ENCODE peak calls at places on chromosomes 4 and X, in eight cellular contexts. One of them, this sample, is unnamed.
A peak's percentile ranks its signal among the peaks of the same experiment; 100 is the strongest.

GRCh38 chr4:3407171-3407771 is 34.5 kb upstream of the HGFAC start:
- DNase-seq in fibroblast of lung: no peak
- DNase-seq in colonic mucosa: no peak
- DNase-seq in psoas muscle: no peak
- DNase-seq in fibroblast of mammary gland: no peak
- DNase-seq in testis: no peak
- DNase-seq in BE2C: no peak
- DNase-seq in heart right ventricle: no peak
- DNase-seq in this sample: no peak

GRCh38 chr4:155377281-155377680 is 516 bp upstream of the MAP9 start:
- DNase-seq in colonic mucosa: no peak
- DNase-seq in fibroblast of mammary gland: peak; percentile 54
- DNase-seq in fibroblast of lung: peak; percentile 17
- DNase-seq in testis: no peak
- DNase-seq in BE2C: no peak
- DNase-seq in psoas muscle: no peak
- DNase-seq in heart right ventricle: no peak
- DNase-seq in this sample: no peak

GRCh38 chr4:127782025-127782274 is 172 bp upstream of the HSPA4L start:
- DNase-seq in colonic mucosa: peak; percentile 91
- DNase-seq in heart right ventricle: peak; percentile 82
- DNase-seq in testis: peak; percentile 93
- DNase-seq in BE2C: peak; percentile 91
- DNase-seq in fibroblast of mammary gland: peak; percentile 77
- DNase-seq in psoas muscle: peak; percentile 84
- DNase-seq in fibroblast of lung: peak; percentile 85
- DNase-seq in this sample: peak; percentile 40

GRCh38 chrX:55160685-55161552 is 59.2 kb upstream of the PAGE5 start:
- DNase-seq in BE2C: peak; percentile 88
- DNase-seq in colonic mucosa: peak; percentile 91
- DNase-seq in fibroblast of lung: peak; percentile 87
- DNase-seq in psoas muscle: peak; percentile 92
- DNase-seq in testis: peak; percentile 93
- DNase-seq in heart right ventricle: peak; percentile 90
- DNase-seq in fibroblast of mammary gland: peak; percentile 79
- DNase-seq in this sample: peak; percentile 67

GRCh38 chr4:147366164-147366563 is 114.7 kb upstream of the EDNRA start:
- DNase-seq in colonic mucosa: no peak
- DNase-seq in fibroblast of mammary gland: no peak
- DNase-seq in psoas muscle: no peak
- DNase-seq in testis: no peak
- DNase-seq in BE2C: no peak
- DNase-seq in fibroblast of lung: no peak
- DNase-seq in heart right ventricle: no peak
- DNase-seq in this sample: no peak

GRCh38 chr4:37973481-37973880 is 13.3 kb downstream of the PTTG2 start:
- DNase-seq in fibroblast of lung: no peak
- DNase-seq in psoas muscle: no peak
- DNase-seq in testis: no peak
- DNase-seq in colonic mucosa: no peak
- DNase-seq in BE2C: no peak
- DNase-seq in heart right ventricle: no peak
- DNase-seq in fibroblast of mammary gland: no peak
- DNase-seq in this sample: no peak

GRCh38 chrX:49673394-49673793 is 22.4 kb downstream of the PAGE1 start:
- DNase-seq in BE2C: no peak
- DNase-seq in heart right ventricle: no peak
- DNase-seq in testis: no peak
- DNase-seq in fibroblast of lung: no peak
- DNase-seq in psoas muscle: no peak
- DNase-seq in colonic mucosa: no peak
- DNase-seq in fibroblast of mammary gland: no peak
- DNase-seq in this sample: no peak

GRCh38 chr4:16772366-16772850 is 126.0 kb downstream of the LDB2 start:
- DNase-seq in fibroblast of mammary gland: peak; percentile 25
- DNase-seq in psoas muscle: no peak
- DNase-seq in BE2C: no peak
- DNase-seq in colonic mucosa: no peak
- DNase-seq in fibroblast of lung: peak; percentile 85
- DNase-seq in heart right ventricle: no peak
- DNase-seq in testis: no peak
- DNase-seq in this sample: no peak

GRCh38 chr4:40998680-40999358 is 215.5 kb downstream of the APBB2 start:
- DNase-seq in BE2C: no peak
- DNase-seq in colonic mucosa: no peak
- DNase-seq in fibroblast of lung: peak; percentile 34
- DNase-seq in fibroblast of mammary gland: peak; percentile 40
- DNase-seq in heart right ventricle: peak; percentile 49
- DNase-seq in psoas muscle: no peak
- DNase-seq in testis: no peak
- DNase-seq in this sample: no peak

GRCh38 chr4:80012291-80012690 is 60.7 kb downstream of the ANTXR2 start:
- DNase-seq in testis: no peak
- DNase-seq in colonic mucosa: no peak
- DNase-seq in psoas muscle: no peak
- DNase-seq in fibroblast of mammary gland: no peak
- DNase-seq in BE2C: no peak
- DNase-seq in fibroblast of lung: peak; percentile 36
- DNase-seq in heart right ventricle: no peak
- DNase-seq in this sample: no peak

GRCh38 chr4:189022441-189023035 is 883.3 kb downstream of the TRIML1 start:
- DNase-seq in heart right ventricle: no peak
- DNase-seq in fibroblast of lung: peak; percentile 41
- DNase-seq in BE2C: peak; percentile 83
- DNase-seq in colonic mucosa: no peak
- DNase-seq in psoas muscle: no peak
- DNase-seq in testis: no peak
- DNase-seq in fibroblast of mammary gland: peak; percentile 76
- DNase-seq in this sample: no peak

GRCh38 chrX:105460366-105460765 is 239.9 kb upstream of the TEX13A start:
- DNase-seq in colonic mucosa: no peak
- DNase-seq in fibroblast of lung: peak; percentile 78
- DNase-seq in testis: no peak
- DNase-seq in heart right ventricle: no peak
- DNase-seq in BE2C: no peak
- DNase-seq in fibroblast of mammary gland: peak; percentile 75
- DNase-seq in psoas muscle: no peak
- DNase-seq in this sample: no peak

GRCh38 chrX:110384490-110384889 is 25.8 kb downstream of the RTL9 start:
- DNase-seq in testis: no peak
- DNase-seq in fibroblast of mammary gland: peak; percentile 53
- DNase-seq in BE2C: no peak
- DNase-seq in heart right ventricle: no peak
- DNase-seq in colonic mucosa: no peak
- DNase-seq in psoas muscle: no peak
- DNase-seq in fibroblast of lung: no peak
- DNase-seq in this sample: no peak

DNA sequence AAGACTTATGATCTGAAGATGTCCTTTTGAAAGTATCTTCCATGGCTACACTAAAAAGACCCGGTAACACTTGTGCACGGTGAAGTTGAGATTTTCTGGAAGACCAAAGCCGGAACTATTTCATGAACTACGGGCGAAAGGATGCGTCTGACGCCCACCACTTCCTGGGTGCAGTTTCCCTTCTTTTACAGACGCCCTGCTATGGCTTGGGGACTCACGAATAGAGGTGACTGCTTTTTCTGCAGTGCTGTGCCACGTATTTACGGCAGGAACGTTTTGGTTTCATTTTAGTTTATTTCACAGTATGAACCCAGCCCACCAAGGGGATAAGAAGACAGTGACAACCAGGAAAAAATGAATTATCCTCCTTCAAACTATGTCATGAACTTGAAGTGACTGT is 180.4 kb downstream of the AFAP1 start:
- DNase-seq in testis: no peak
- DNase-seq in fibroblast of mammary gland: no peak
- DNase-seq in colonic mucosa: no peak
- DNase-seq in fibroblast of lung: no peak
- DNase-seq in heart right ventricle: no peak
- DNase-seq in psoas muscle: no peak
- DNase-seq in BE2C: no peak
- DNase-seq in this sample: peak; percentile 58
- H3K4me3 ChIP-seq in testis: no peak overlapping the region
- H3K4me3 ChIP-seq in fibroblast of mammary gland: no peak overlapping the region
- H3K4me3 ChIP-seq in colonic mucosa: no peak overlapping the region
- H3K4me3 ChIP-seq in fibroblast of lung: no peak overlapping the region
- H3K4me3 ChIP-seq in heart right ventricle: no peak overlapping the region
- H3K4me3 ChIP-seq in psoas muscle: no peak overlapping the region
- H3K4me3 ChIP-seq in BE2C: no peak overlapping the region
- H3K4me3 ChIP-seq in this sample: peak overlapping the region; percentile 1

GRCh38 chr4:152348670-152349069 is 187.2 kb downstream of the FBXW7 start:
- DNase-seq in heart right ventricle: no peak
- DNase-seq in BE2C: no peak
- DNase-seq in colonic mucosa: no peak
- DNase-seq in fibroblast of mammary gland: peak; percentile 26
- DNase-seq in testis: no peak
- DNase-seq in fibroblast of lung: no peak
- DNase-seq in psoas muscle: no peak
- DNase-seq in this sample: no peak
- TF ChIP-seq CTCF in heart right ventricle: no peak
- TF ChIP-seq CTCF in BE2C: peak; percentile 44
- TF ChIP-seq CTCF in colonic mucosa: no peak
- TF ChIP-seq CTCF in fibroblast of mammary gland: peak; percentile 31
- TF ChIP-seq CTCF in testis: no peak
- TF ChIP-seq CTCF in fibroblast of lung: peak; percentile 12
- TF ChIP-seq CTCF in psoas muscle: no peak
- TF ChIP-seq CTCF in this sample: no peak

DNA sequence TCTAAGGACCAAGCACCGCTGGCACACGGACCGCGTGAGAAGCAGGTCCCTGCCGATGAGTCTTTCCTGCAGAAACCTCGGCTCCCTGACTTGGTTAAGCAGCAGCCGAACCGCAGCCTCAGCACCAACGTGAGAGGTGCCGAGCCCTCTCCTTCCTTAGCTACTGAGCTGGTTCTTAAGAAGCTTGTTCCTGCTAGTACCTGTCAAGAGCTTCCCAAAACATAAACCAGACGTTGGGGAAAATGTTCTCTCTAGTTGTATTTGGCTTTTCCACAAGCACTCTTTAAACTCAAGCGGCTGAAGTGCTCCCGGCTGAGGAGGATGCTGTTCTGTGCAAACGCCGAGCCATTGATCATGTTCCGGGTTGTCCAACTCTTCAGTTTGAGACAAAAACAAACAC is 29.3 kb upstream of the TLR3 start:
- DNase-seq in BE2C: no peak
- DNase-seq in fibroblast of lung: no peak
- DNase-seq in testis: no peak
- DNase-seq in fibroblast of mammary gland: no peak
- DNase-seq in psoas muscle: no peak
- DNase-seq in colonic mucosa: no peak
- DNase-seq in heart right ventricle: no peak
- DNase-seq in this sample: no peak
- H3K4me3 ChIP-seq in BE2C: no peak overlapping the region
- H3K4me3 ChIP-seq in fibroblast of lung: no peak overlapping the region
- H3K4me3 ChIP-seq in testis: no peak overlapping the region
- H3K4me3 ChIP-seq in fibroblast of mammary gland: no peak overlapping the region
- H3K4me3 ChIP-seq in psoas muscle: no peak overlapping the region
- H3K4me3 ChIP-seq in colonic mucosa: no peak overlapping the region
- H3K4me3 ChIP-seq in heart right ventricle: peak overlapping the region; percentile 26
- H3K4me3 ChIP-seq in this sample: no peak overlapping the region

DNA sequence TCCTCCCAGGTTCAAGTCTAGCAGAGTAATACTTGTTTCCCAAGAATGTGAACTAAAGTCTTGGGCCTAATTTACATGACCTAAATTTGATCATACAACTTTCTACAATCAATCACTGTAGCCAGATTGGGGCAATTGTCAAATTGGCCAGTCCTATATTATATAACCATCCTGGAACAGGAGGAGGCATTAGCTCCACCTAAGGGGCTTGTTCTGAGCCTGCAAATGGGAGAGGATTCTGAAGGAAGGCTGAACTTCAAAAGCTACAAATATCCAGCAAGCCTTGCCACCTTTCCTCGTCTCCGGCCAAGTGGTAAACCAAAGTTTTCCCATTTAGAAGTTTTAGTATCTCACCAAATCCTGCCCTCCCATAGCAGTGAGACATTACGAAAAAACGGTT is 1289.6 kb upstream of the TENM3 start:
- DNase-seq in heart right ventricle: no peak
- DNase-seq in fibroblast of lung: no peak
- DNase-seq in psoas muscle: no peak
- DNase-seq in fibroblast of mammary gland: no peak
- DNase-seq in BE2C: peak; percentile 12
- DNase-seq in testis: no peak
- DNase-seq in colonic mucosa: no peak
- DNase-seq in this sample: no peak
- TF ChIP-seq CTCF in heart right ventricle: no peak
- TF ChIP-seq CTCF in fibroblast of lung: peak; percentile 14
- TF ChIP-seq CTCF in psoas muscle: no peak
- TF ChIP-seq CTCF in fibroblast of mammary gland: peak; percentile 23
- TF ChIP-seq CTCF in BE2C: peak; percentile 57
- TF ChIP-seq CTCF in testis: no peak
- TF ChIP-seq CTCF in colonic mucosa: no peak
- TF ChIP-seq CTCF in this sample: no peak

GRCh38 chr4:120692964-120693363 is 229.6 kb downstream of the PRDM5 start:
- DNase-seq in fibroblast of lung: peak; percentile 92
- DNase-seq in heart right ventricle: no peak
- DNase-seq in testis: no peak
- DNase-seq in psoas muscle: no peak
- DNase-seq in colonic mucosa: peak; percentile 46
- DNase-seq in fibroblast of mammary gland: peak; percentile 92
- DNase-seq in BE2C: peak; percentile 23
- DNase-seq in this sample: no peak
- H3K4me3 ChIP-seq in fibroblast of lung: no peak overlapping the region
- H3K4me3 ChIP-seq in heart right ventricle: no peak overlapping the region
- H3K4me3 ChIP-seq in testis: no peak overlapping the region
- H3K4me3 ChIP-seq in psoas muscle: no peak overlapping the region
- H3K4me3 ChIP-seq in colonic mucosa: no peak overlapping the region
- H3K4me3 ChIP-seq in fibroblast of mammary gland: no peak overlapping the region
- H3K4me3 ChIP-seq in BE2C: no peak overlapping the region
- H3K4me3 ChIP-seq in this sample: no peak overlapping the region

DNA sequence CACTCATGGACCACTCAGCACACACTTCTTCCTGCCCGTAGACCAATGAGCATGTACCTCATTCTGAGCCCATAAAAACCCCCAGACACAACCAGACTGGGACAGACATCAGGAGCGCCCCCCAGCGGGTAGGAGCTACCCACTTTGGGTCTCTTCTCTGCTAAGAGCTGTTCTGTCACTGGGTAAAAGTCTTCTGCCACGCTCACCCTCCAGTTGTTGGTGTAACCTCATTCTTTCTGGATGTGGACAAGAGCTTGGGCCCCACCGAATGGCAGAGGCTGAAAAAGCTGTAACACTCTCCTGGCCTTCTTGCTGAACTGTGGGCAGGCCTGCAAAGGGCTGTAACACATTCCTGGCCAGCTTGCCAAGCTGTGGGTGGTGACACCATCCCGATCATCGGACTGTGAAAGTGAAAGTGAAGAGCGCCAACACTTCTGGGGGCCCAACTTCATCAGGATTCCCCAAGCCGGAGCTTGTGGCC is 137.6 kb downstream of the TECRL start:
- DNase-seq in testis: peak; percentile 26
- DNase-seq in BE2C: no peak
- DNase-seq in fibroblast of lung: no peak
- DNase-seq in heart right ventricle: peak; percentile 55
- DNase-seq in colonic mucosa: no peak
- DNase-seq in psoas muscle: peak; percentile 20
- DNase-seq in fibroblast of mammary gland: no peak
- DNase-seq in this sample: no peak
- TF ChIP-seq CTCF in testis: no peak
- TF ChIP-seq CTCF in BE2C: no peak
- TF ChIP-seq CTCF in fibroblast of lung: no peak
- TF ChIP-seq CTCF in heart right ventricle: no peak
- TF ChIP-seq CTCF in colonic mucosa: no peak
- TF ChIP-seq CTCF in psoas muscle: no peak
- TF ChIP-seq CTCF in fibroblast of mammary gland: no peak
- TF ChIP-seq CTCF in this sample: no peak

This sample was measured in GM12864.